ENCODE peak calls at places on chromosomes 16 and 17, in five cellular contexts. M, R, I, X and Q are unnamed samples.

GRCh38 chr16:86809458-86809955 is 231.2 kb downstream of the FOXL1 start:
- DNase-seq in I (no peak), R (no peak), M (no peak), X (no peak), Q (no peak)

GRCh38 chr16:67884684-67885083 is at the start of gene NRN1L:
- DNase-seq in R (peak; percentile 99), I (peak; percentile 77), X (no peak), M (peak; percentile 93), Q (peak; percentile 93)

GRCh38 chr16:64858076-64858475 is 263.8 kb downstream of the CDH11 start:
- DNase-seq in X (no peak), R (no peak), I (no peak), M (no peak), Q (no peak)

GRCh38 chr17:12624221-12624620 is 41.5 kb upstream of the MYOCD start:
- DNase-seq in I (no peak), M (no peak), X (no peak), R (no peak), Q (no peak)

GRCh38 chr17:31499771-31500554 is 108.5 kb downstream of the RAB11FIP4 start:
- DNase-seq in M (no peak), X (peak; percentile 91), R (peak; percentile 81), I (no peak), Q (peak; percentile 81)

GRCh38 chr17:17723354-17724261 is 42.4 kb downstream of the RAI1 start:
- DNase-seq in M (no peak), I (no peak), X (no peak), R (peak; percentile 87), Q (peak; percentile 89)

GRCh38 chr16:74651841-74652240 is 14.8 kb downstream of the RFWD3 start:
- DNase-seq in X (no peak), M (no peak), I (no peak), R (no peak), Q (no peak)

GRCh38 chr17:65588194-65588808 is 26.9 kb upstream of the AXIN2 start:
- DNase-seq in M (no peak), X (peak; percentile 99), I (no peak), R (no peak), Q (peak; percentile 88)

GRCh38 chr16:88907768-88908167 is 41.3 kb upstream of the PABPN1L start:
- DNase-seq in X (no peak), R (no peak), I (no peak), M (no peak), Q (no peak)

GRCh38 chr17:71118039-71118438 is 948.7 kb downstream of the KCNJ2 start:
- DNase-seq in I (peak; percentile 1), R (peak; percentile 32), M (no peak), X (no peak), Q (no peak)

GRCh38 chr17:40486513-40487370 is 14.7 kb downstream of the TNS4 start:
- DNase-seq in X (no peak), I (no peak), R (no peak), M (no peak), Q (no peak)

GRCh38 chr17:41773190-41773588 is 13.3 kb downstream of the JUP start:
- DNase-seq in X (peak; percentile 79), M (no peak), I (no peak), R (peak; percentile 71), Q (peak; percentile 87)

GRCh38 chr16:29809031-29809747 is 2.8 kb upstream of the PRRT2 start:
- DNase-seq in M (no peak), I (no peak), X (no peak), R (no peak), Q (no peak)

GRCh38 chr17:12296120-12296727 is 275.5 kb downstream of the MAP2K4 start:
- DNase-seq in X (no peak), M (no peak), R (no peak), I (no peak), Q (no peak)

GRCh38 chr17:72604518-72604917 is 483.7 kb downstream of the SOX9 start:
- DNase-seq in X (peak; percentile 82), I (no peak), M (no peak), R (no peak), Q (peak; percentile 25)

GRCh38 chr17:72605543-72605942 is 484.7 kb downstream of the SOX9 start:
- DNase-seq in M (no peak), X (no peak), R (no peak), I (no peak), Q (no peak)

GRCh38 chr17:72600934-72601333 is 480.1 kb downstream of the SOX9 start:
- DNase-seq in I (no peak), X (no peak), R (no peak), M (no peak), Q (no peak)

GRCh38 chr17:72603346-72604242 is 482.8 kb downstream of the SOX9 start:
- DNase-seq in I (no peak), M (no peak), R (no peak), X (no peak), Q (no peak)

GRCh38 chr17:72602517-72603345 is 481.9 kb downstream of the SOX9 start:
- DNase-seq in R (no peak), X (no peak), M (no peak), I (peak; percentile 38), Q (peak; percentile 72)
- TF ChIP-seq EP300 in R (no peak), X (no peak), M (no peak), I (no peak), Q (no peak)

DNA sequence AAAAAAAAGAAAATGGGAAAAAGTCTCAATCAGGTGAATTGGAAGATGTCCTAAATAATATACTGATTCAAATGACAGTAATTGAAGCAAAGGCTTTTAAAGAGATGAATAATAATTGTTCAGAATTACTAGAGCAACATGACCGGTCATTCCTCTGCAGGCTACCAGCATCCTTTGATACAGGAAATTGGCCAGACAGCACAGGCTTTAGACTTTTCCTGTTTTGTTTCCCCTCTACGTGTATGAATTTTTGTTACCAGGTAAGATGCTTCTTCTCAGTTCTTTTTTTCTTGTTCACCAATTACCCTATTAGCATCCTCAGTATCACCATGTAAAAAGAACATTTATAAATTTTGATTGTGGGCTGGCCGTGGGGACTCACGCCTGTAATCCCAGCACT is 77.5 kb downstream of the RPGRIP1L start:
- DNase-seq in X (no peak), M (no peak), I (no peak), R (no peak), Q (no peak)
- TF ChIP-seq POLR2AphosphoS5 in X (no peak), M (no peak), I (no peak), R (no peak), Q (no peak)

GRCh38 chr17:43356999-43357398 is 41.8 kb upstream of the ARL4D start:
- DNase-seq in M (no peak), R (no peak), I (no peak), X (no peak), Q (no peak)

GRCh38 chr17:43359469-43360105 is 39.2 kb upstream of the ARL4D start:
- DNase-seq in R (no peak), M (no peak), X (no peak), I (no peak), Q (no peak)

GRCh38 chr17:43363181-43363925 is 35.4 kb upstream of the ARL4D start:
- DNase-seq in X (no peak), M (no peak), R (no peak), I (no peak), Q (peak; percentile 73)

GRCh38 chr17:43360739-43361498 is 37.9 kb upstream of the ARL4D start:
- DNase-seq in X (peak; percentile 99), I (peak; percentile 98), M (peak; percentile 98), R (peak; percentile 78), Q (peak; percentile 47)

GRCh38 chr17:43360376-43360738 is 38.4 kb upstream of the ARL4D start:
- DNase-seq in X (peak; percentile 73), R (peak; percentile 44), M (no peak), I (no peak), Q (no peak)
- TF ChIP-seq EP300 in X (no peak), R (no peak), M (peak; percentile 25), I (no peak), Q (no peak)

DNA sequence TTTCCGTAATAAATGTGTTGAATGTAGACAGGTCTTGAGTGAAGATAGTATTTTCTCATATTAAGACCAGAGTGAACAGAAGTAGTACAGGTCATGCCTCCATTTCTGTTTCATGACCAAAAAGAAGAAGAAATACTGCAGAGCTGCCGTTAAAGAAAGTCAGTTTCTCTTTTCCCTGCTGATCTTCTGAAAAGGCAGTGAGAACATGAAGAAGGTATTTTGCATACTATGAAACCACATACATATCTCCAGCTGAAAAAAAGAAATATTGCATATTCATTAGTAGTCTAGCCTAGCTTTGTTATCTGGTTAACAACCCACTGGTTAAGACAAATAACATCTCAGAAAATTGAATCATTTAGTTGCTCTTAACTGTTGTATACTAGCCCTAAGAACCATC is 138.4 kb downstream of the PHKB start:
- DNase-seq in I (no peak), X (no peak), M (no peak), R (no peak), Q (no peak)
- TF ChIP-seq POLR2AphosphoS5 in I (no peak), X (no peak), M (no peak), R (no peak), Q (no peak)

GRCh38 chr16:4591706-4592470 is 22.8 kb downstream of the UBALD1 start:
- DNase-seq in I (no peak), M (no peak), R (peak; percentile 35), X (no peak), Q (peak; percentile 74)

GRCh38 chr16:4591191-4591590 is 23.5 kb downstream of the UBALD1 start:
- DNase-seq in R (no peak), M (no peak), I (no peak), X (no peak), Q (no peak)

GRCh38 chr16:4594433-4595410 is 20.0 kb downstream of the UBALD1 start:
- DNase-seq in I (no peak), R (peak; percentile 27), X (no peak), M (no peak), Q (no peak)

GRCh38 chr16:4597174-4597573 is 17.5 kb downstream of the UBALD1 start:
- DNase-seq in R (peak; percentile 31), X (no peak), I (no peak), M (no peak), Q (peak; percentile 35)

GRCh38 chr16:4593069-4593468 is 21.6 kb downstream of the UBALD1 start:
- DNase-seq in M (no peak), R (peak; percentile 22), X (no peak), I (peak; percentile 49), Q (no peak)
- TF ChIP-seq EP300 in M (no peak), R (no peak), X (no peak), I (no peak), Q (no peak)

DNA sequence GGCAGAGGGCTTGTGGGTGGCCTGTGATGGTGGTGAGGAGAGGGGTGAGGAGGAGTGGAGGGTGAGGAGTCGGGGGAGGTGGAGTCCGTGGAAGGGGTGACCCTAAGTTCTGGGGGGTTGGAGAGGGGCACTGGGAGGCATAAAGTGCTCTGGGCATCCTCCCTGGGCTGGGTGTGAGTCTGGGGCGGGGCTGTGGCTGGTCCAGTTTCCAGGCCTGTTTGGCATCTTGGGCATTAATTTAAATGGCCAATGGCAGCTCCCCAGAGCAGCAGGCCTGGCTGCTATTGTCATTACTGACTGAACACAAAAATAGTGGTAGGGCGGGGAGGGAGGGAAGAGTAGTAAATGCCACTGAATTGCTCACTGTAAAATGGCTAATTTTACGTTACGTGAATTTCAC is 7.7 kb upstream of the ARHGAP23 start:
- DNase-seq in X (no peak), I (no peak), R (peak; percentile 79), M (no peak), Q (no peak)
- TF ChIP-seq POLR2AphosphoS5 in X (no peak), I (no peak), R (no peak), M (no peak), Q (no peak)